ENCODE peak calls at places on chromosomes 5 and 9, in five cellular contexts. One of them, this sample, is unnamed.

GRCh38 chr5:96562614-96563013 is 99.6 kb upstream of the CAST start:
- DNase-seq in effector memory CD4-positive, alpha-beta T cell: no peak
- DNase-seq in C1 segment of cervical spinal cord: no peak
- DNase-seq in stimulated activated CD8-positive, alpha-beta memory T cell treated with anti-CD3 and anti-CD28 coated beads, Interleukin-15, amount 100 ng/mL, for 1 hour: no peak
- DNase-seq in G401: no peak
- DNase-seq in this sample: no peak

GRCh38 chr9:135989722-135990467 is 28.7 kb upstream of the UBAC1 start:
- DNase-seq in C1 segment of cervical spinal cord: peak; percentile 29
- DNase-seq in stimulated activated CD8-positive, alpha-beta memory T cell treated with anti-CD3 and anti-CD28 coated beads, Interleukin-15, amount 100 ng/mL, for 1 hour: no peak
- DNase-seq in effector memory CD4-positive, alpha-beta T cell: no peak
- DNase-seq in G401: peak; percentile 91
- DNase-seq in this sample: peak; percentile 81

GRCh38 chr9:83313771-83314170 is 224.4 kb downstream of the FRMD3 start:
- DNase-seq in C1 segment of cervical spinal cord: no peak
- DNase-seq in stimulated activated CD8-positive, alpha-beta memory T cell treated with anti-CD3 and anti-CD28 coated beads, Interleukin-15, amount 100 ng/mL, for 1 hour: no peak
- DNase-seq in effector memory CD4-positive, alpha-beta T cell: no peak
- DNase-seq in G401: no peak
- DNase-seq in this sample: no peak

GRCh38 chr9:99682870-99683269 is 138.8 kb upstream of the NR4A3 start:
- DNase-seq in G401: no peak
- DNase-seq in stimulated activated CD8-positive, alpha-beta memory T cell treated with anti-CD3 and anti-CD28 coated beads, Interleukin-15, amount 100 ng/mL, for 1 hour: no peak
- DNase-seq in C1 segment of cervical spinal cord: no peak
- DNase-seq in effector memory CD4-positive, alpha-beta T cell: no peak
- DNase-seq in this sample: no peak

GRCh38 chr9:124266139-124266825 is 8.5 kb downstream of the NEK6 start:
- DNase-seq in C1 segment of cervical spinal cord: no peak
- DNase-seq in G401: no peak
- DNase-seq in stimulated activated CD8-positive, alpha-beta memory T cell treated with anti-CD3 and anti-CD28 coated beads, Interleukin-15, amount 100 ng/mL, for 1 hour: no peak
- DNase-seq in effector memory CD4-positive, alpha-beta T cell: no peak
- DNase-seq in this sample: no peak

GRCh38 chr9:88571417-88571816 is 36.4 kb downstream of the NXNL2 start:
- DNase-seq in effector memory CD4-positive, alpha-beta T cell: no peak
- DNase-seq in stimulated activated CD8-positive, alpha-beta memory T cell treated with anti-CD3 and anti-CD28 coated beads, Interleukin-15, amount 100 ng/mL, for 1 hour: no peak
- DNase-seq in C1 segment of cervical spinal cord: no peak
- DNase-seq in G401: no peak
- DNase-seq in this sample: peak; percentile 78

GRCh38 chr5:1385395-1386273 is 40.7 kb upstream of the CLPTM1L start:
- DNase-seq in C1 segment of cervical spinal cord: peak; percentile 45
- DNase-seq in G401: peak; percentile 71
- DNase-seq in effector memory CD4-positive, alpha-beta T cell: peak; percentile 66
- DNase-seq in stimulated activated CD8-positive, alpha-beta memory T cell treated with anti-CD3 and anti-CD28 coated beads, Interleukin-15, amount 100 ng/mL, for 1 hour: peak; percentile 70
- DNase-seq in this sample: peak; percentile 85

GRCh38 chr5:5422819-5423515 is 490 bp downstream of the ICE1 start:
- DNase-seq in effector memory CD4-positive, alpha-beta T cell: no peak
- DNase-seq in C1 segment of cervical spinal cord: no peak
- DNase-seq in G401: no peak
- DNase-seq in stimulated activated CD8-positive, alpha-beta memory T cell treated with anti-CD3 and anti-CD28 coated beads, Interleukin-15, amount 100 ng/mL, for 1 hour: no peak
- DNase-seq in this sample: peak; percentile 3

GRCh38 chr9:112844771-112845542 is 45.7 kb downstream of the SLC46A2 start:
- DNase-seq in effector memory CD4-positive, alpha-beta T cell: peak; percentile 27
- DNase-seq in stimulated activated CD8-positive, alpha-beta memory T cell treated with anti-CD3 and anti-CD28 coated beads, Interleukin-15, amount 100 ng/mL, for 1 hour: peak; percentile 56
- DNase-seq in C1 segment of cervical spinal cord: peak; percentile 20
- DNase-seq in G401: peak; percentile 70
- DNase-seq in this sample: peak; percentile 73

GRCh38 chr5:53019320-53019719 is 30.2 kb downstream of the ITGA2 start:
- DNase-seq in stimulated activated CD8-positive, alpha-beta memory T cell treated with anti-CD3 and anti-CD28 coated beads, Interleukin-15, amount 100 ng/mL, for 1 hour: no peak
- DNase-seq in effector memory CD4-positive, alpha-beta T cell: no peak
- DNase-seq in C1 segment of cervical spinal cord: no peak
- DNase-seq in G401: no peak
- DNase-seq in this sample: no peak